ENCODE peak calls at places on chromosomes 16 and 17, in seven cellular contexts. E, Z, R, Y, U, G and P are unnamed samples.

GRCh38 chr17:27573971-27574525 is 56.9 kb upstream of the LGALS9 start:
- DNase-seq in E (peak), Z (no peak), R (no peak), Y (peak), U (no peak), G (no peak), P (peak)

GRCh38 chr17:66466933-66467367 is 164.5 kb downstream of the PRKCA start:
- DNase-seq in E (peak), Z (no peak), R (peak), Y (peak), U (no peak), G (peak), P (peak)

GRCh38 chr16:82056550-82056896 is 21.5 kb downstream of the HSD17B2 start:
- DNase-seq in E (peak), Z (no peak), R (no peak), Y (no peak), U (no peak), G (no peak), P (no peak)

GRCh38 chr16:66525396-66526180 is 24.3 kb downstream of the TK2 start:
- DNase-seq in E (no peak), Z (no peak), R (no peak), Y (no peak), U (no peak), G (peak), P (no peak)

GRCh38 chr16:82700541-82701240 is 73.9 kb downstream of the CDH13 start:
- DNase-seq in E (peak), Z (no peak), R (peak), Y (peak), U (no peak), G (no peak), P (peak)

GRCh38 chr16:67421030-67421429 is 4.8 kb upstream of the ZDHHC1 start:
- DNase-seq in E (no peak), Z (no peak), R (no peak), Y (no peak), U (no peak), G (no peak), P (no peak)

GRCh38 chr16:19644877-19645276 is 73.2 kb downstream of the KNOP1 start:
- DNase-seq in E (no peak), Z (no peak), R (no peak), Y (no peak), U (no peak), G (no peak), P (peak)

GRCh38 chr16:85394511-85395206 is 218.5 kb upstream of the GSE1 start:
- DNase-seq in E (no peak), Z (peak), R (no peak), Y (no peak), U (no peak), G (no peak), P (no peak)

GRCh38 chr16:49460786-49461470 is 87.3 kb downstream of the C16orf78 start:
- DNase-seq in E (no peak), Z (no peak), R (no peak), Y (no peak), U (no peak), G (no peak), P (no peak)

GRCh38 chr16:8537691-8538342 is 52.5 kb downstream of the TMEM114 start:
- DNase-seq in E (no peak), Z (no peak), R (no peak), Y (no peak), U (no peak), G (no peak), P (no peak)

GRCh38 chr16:50146479-50147435 is 6.3 kb upstream of the TENT4B start:
- DNase-seq in E (no peak), Z (no peak), R (no peak), Y (no peak), U (no peak), G (no peak), P (peak)

GRCh38 chr16:81634380-81635121 is 144.5 kb upstream of the PLCG2 start:
- DNase-seq in E (no peak), Z (no peak), R (no peak), Y (no peak), U (no peak), G (no peak), P (peak)

GRCh38 chr17:66040402-66040801 is 151.5 kb downstream of the CEP112 start:
- DNase-seq in E (no peak), Z (peak), R (no peak), Y (no peak), U (no peak), G (no peak), P (no peak)

GRCh38 chr16:9489823-9490467 is 398.5 kb downstream of the HAPSTR1 start:
- DNase-seq in E (no peak), Z (no peak), R (no peak), Y (no peak), U (no peak), G (no peak), P (no peak)

GRCh38 chr16:63841271-63841670 is 1280.6 kb downstream of the CDH11 start:
- DNase-seq in E (no peak), Z (no peak), R (no peak), Y (no peak), U (no peak), G (no peak), P (no peak)

GRCh38 chr16:2150418-2151187 is 2.2 kb downstream of the RAB26 start:
- DNase-seq in E (peak), Z (peak), R (no peak), Y (no peak), U (no peak), G (no peak), P (no peak)

GRCh38 chr17:258906-259305 is 77.5 kb upstream of the DOC2B start:
- DNase-seq in E (no peak), Z (no peak), R (no peak), Y (no peak), U (no peak), G (no peak), P (no peak)

GRCh38 chr17:6460531-6461161 is 16.4 kb downstream of the PIMREG start:
- DNase-seq in E (no peak), Z (no peak), R (no peak), Y (no peak), U (no peak), G (no peak), P (no peak)

GRCh38 chr16:50121278-50121677 is 31.8 kb upstream of the TENT4B start:
- DNase-seq in E (no peak), Z (no peak), R (no peak), Y (no peak), U (no peak), G (no peak), P (no peak)